ENCODE peak calls at places on chromosomes 11 and 22, in eight cellular contexts. T, F, P, Y, Q, L, J and V are unnamed samples.

GRCh38 chr11:79786961-79787360 is 346.1 kb upstream of the TENM4 start:
- DNase-seq in T (no peak), F (no peak), P (no peak), Y (no peak), Q (no peak), L (no peak), J (no peak), V (no peak)

GRCh38 chr11:119810478-119811232 is 81.7 kb upstream of the NECTIN1 start:
- DNase-seq in T (no peak), F (no peak), P (no peak), Y (no peak), Q (no peak), L (no peak), J (no peak), V (no peak)

GRCh38 chr11:109641549-109641948 is 219.6 kb downstream of the C11orf87 start:
- DNase-seq in T (no peak), F (no peak), P (no peak), Y (peak), Q (no peak), L (no peak), J (peak), V (no peak)

GRCh38 chr11:1343391-1344055 is 34.1 kb upstream of the TOLLIP start:
- DNase-seq in T (no peak), F (no peak), P (no peak), Y (no peak), Q (no peak), L (no peak), J (no peak), V (no peak)

GRCh38 chr11:104682241-104682640 is 216.0 kb downstream of the CASP12 start:
- DNase-seq in T (no peak), F (no peak), P (no peak), Y (no peak), Q (no peak), L (no peak), J (no peak), V (no peak)

GRCh38 chr11:99513368-99513767 is 492.6 kb downstream of the CNTN5 start:
- DNase-seq in T (no peak), F (no peak), P (no peak), Y (no peak), Q (no peak), L (no peak), J (no peak), V (no peak)

GRCh38 chr11:45724145-45724544 is 58.7 kb upstream of the CHST1 start:
- DNase-seq in T (no peak), F (no peak), P (no peak), Y (no peak), Q (no peak), L (no peak), J (no peak), V (no peak)

GRCh38 chr22:43483266-43483665 is 71.5 kb downstream of the MPPED1 start:
- DNase-seq in T (no peak), F (no peak), P (no peak), Y (no peak), Q (no peak), L (no peak), J (no peak), V (no peak)

GRCh38 chr22:28172948-28173360 is 253.9 kb upstream of the PITPNB start:
- DNase-seq in T (no peak), F (no peak), P (no peak), Y (no peak), Q (no peak), L (no peak), J (no peak), V (no peak)

GRCh38 chr11:89667001-89667400 is 43.1 kb upstream of the TRIM77 start:
- DNase-seq in T (no peak), F (no peak), P (no peak), Y (no peak), Q (no peak), L (no peak), J (no peak), V (no peak)

GRCh38 chr11:1953489-1954284 is 6.6 kb downstream of the MRPL23 start:
- DNase-seq in T (peak), F (no peak), P (no peak), Y (no peak), Q (no peak), L (no peak), J (no peak), V (peak)

GRCh38 chr11:116312560-116313340 is 460.0 kb downstream of the BUD13 start:
- DNase-seq in T (no peak), F (peak), P (peak), Y (peak), Q (no peak), L (peak), J (peak), V (peak)